ENCODE peak calls at places on chromosomes 4 and X, in five cellular contexts. One of them, this sample, is unnamed.

GRCh38 chrX:1531106-1531890 is 5.7 kb downstream of the P2RY8 start:
- DNase-seq in endodermal cell: no peak
- DNase-seq in mesendoderm: no peak
- DNase-seq in WERI-Rb-1: no peak
- DNase-seq in fibroblast of pulmonary artery: no peak
- DNase-seq in this sample: no peak

GRCh38 chrX:7446815-7447214 is 298.9 kb upstream of the PUDP start:
- DNase-seq in mesendoderm: peak
- DNase-seq in WERI-Rb-1: no peak
- DNase-seq in endodermal cell: no peak
- DNase-seq in fibroblast of pulmonary artery: no peak
- DNase-seq in this sample: no peak

GRCh38 chr4:12615822-12616221 is 868.3 kb downstream of the RAB28 start:
- DNase-seq in WERI-Rb-1: no peak
- DNase-seq in mesendoderm: no peak
- DNase-seq in fibroblast of pulmonary artery: no peak
- DNase-seq in endodermal cell: no peak
- DNase-seq in this sample: no peak

GRCh38 chrX:44183329-44183728 is 160.1 kb downstream of the EFHC2 start:
- DNase-seq in mesendoderm: no peak
- DNase-seq in WERI-Rb-1: no peak
- DNase-seq in endodermal cell: no peak
- DNase-seq in fibroblast of pulmonary artery: no peak
- DNase-seq in this sample: no peak

GRCh38 chr4:113049421-113050355 is at the start of gene ANK2:
- DNase-seq in WERI-Rb-1: no peak
- DNase-seq in mesendoderm: peak
- DNase-seq in endodermal cell: peak
- DNase-seq in fibroblast of pulmonary artery: no peak
- DNase-seq in this sample: no peak

GRCh38 chr4:173257732-173258717 is 76.1 kb downstream of the HMGB2 start:
- DNase-seq in mesendoderm: peak
- DNase-seq in WERI-Rb-1: peak
- DNase-seq in endodermal cell: peak
- DNase-seq in fibroblast of pulmonary artery: peak
- DNase-seq in this sample: no peak

GRCh38 chr4:48578132-48578964 is 88.3 kb downstream of the ZAR1 start:
- DNase-seq in fibroblast of pulmonary artery: peak
- DNase-seq in mesendoderm: peak
- DNase-seq in endodermal cell: peak
- DNase-seq in WERI-Rb-1: peak
- DNase-seq in this sample: peak

GRCh38 chr4:48669086-48669485 is 111.0 kb downstream of the FRYL start:
- DNase-seq in WERI-Rb-1: no peak
- DNase-seq in mesendoderm: no peak
- DNase-seq in endodermal cell: no peak
- DNase-seq in fibroblast of pulmonary artery: no peak
- DNase-seq in this sample: no peak

GRCh38 chr4:123488916-123489315 is 92.3 kb downstream of the SPRY1 start:
- DNase-seq in fibroblast of pulmonary artery: peak
- DNase-seq in WERI-Rb-1: no peak
- DNase-seq in endodermal cell: no peak
- DNase-seq in mesendoderm: no peak
- DNase-seq in this sample: peak

GRCh38 chrX:17682259-17682658 is 55.0 kb upstream of the SCML1 start:
- DNase-seq in endodermal cell: no peak
- DNase-seq in mesendoderm: no peak
- DNase-seq in WERI-Rb-1: no peak
- DNase-seq in fibroblast of pulmonary artery: no peak
- DNase-seq in this sample: no peak

GRCh38 chr4:141011799-141012377 is 121.4 kb downstream of the RNF150 start:
- DNase-seq in mesendoderm: no peak
- DNase-seq in fibroblast of pulmonary artery: no peak
- DNase-seq in endodermal cell: no peak
- DNase-seq in WERI-Rb-1: no peak
- DNase-seq in this sample: no peak

GRCh38 chr4:154807042-154807630 is 26.1 kb downstream of the RBM46 start:
- DNase-seq in mesendoderm: peak
- DNase-seq in endodermal cell: no peak
- DNase-seq in WERI-Rb-1: no peak
- DNase-seq in fibroblast of pulmonary artery: peak
- DNase-seq in this sample: peak

GRCh38 chrX:106168107-106168506 is at the start of gene PWWP3B:
- DNase-seq in mesendoderm: peak
- DNase-seq in endodermal cell: peak
- DNase-seq in WERI-Rb-1: no peak
- DNase-seq in fibroblast of pulmonary artery: peak
- DNase-seq in this sample: no peak

GRCh38 chrX:78658851-78659744 is at the start of gene RTL3:
- DNase-seq in WERI-Rb-1: no peak
- DNase-seq in mesendoderm: no peak
- DNase-seq in endodermal cell: no peak
- DNase-seq in fibroblast of pulmonary artery: peak
- DNase-seq in this sample: peak

GRCh38 chrX:81996166-81996565 is 794.3 kb downstream of the SH3BGRL start:
- DNase-seq in endodermal cell: no peak
- DNase-seq in WERI-Rb-1: no peak
- DNase-seq in mesendoderm: no peak
- DNase-seq in fibroblast of pulmonary artery: no peak
- DNase-seq in this sample: no peak

GRCh38 chrX:20988118-20988517 is 386.1 kb upstream of the CNKSR2 start:
- DNase-seq in fibroblast of pulmonary artery: peak
- DNase-seq in mesendoderm: no peak
- DNase-seq in WERI-Rb-1: no peak
- DNase-seq in endodermal cell: no peak
- DNase-seq in this sample: no peak

GRCh38 chr4:40916218-40916555 is 166.4 kb downstream of the NSUN7 start:
- DNase-seq in endodermal cell: no peak
- DNase-seq in fibroblast of pulmonary artery: peak
- DNase-seq in mesendoderm: no peak
- DNase-seq in WERI-Rb-1: no peak
- DNase-seq in this sample: peak

GRCh38 chr4:183628189-183628588 is 30.8 kb downstream of the RWDD4 start:
- DNase-seq in mesendoderm: no peak
- DNase-seq in endodermal cell: no peak
- DNase-seq in WERI-Rb-1: no peak
- DNase-seq in fibroblast of pulmonary artery: no peak
- DNase-seq in this sample: no peak

GRCh38 chr4:118345813-118346212 is 7.0 kb downstream of the PRSS12 start:
- DNase-seq in WERI-Rb-1: no peak
- DNase-seq in fibroblast of pulmonary artery: no peak
- DNase-seq in mesendoderm: peak
- DNase-seq in endodermal cell: no peak
- DNase-seq in this sample: no peak

GRCh38 chr4:74324262-74324661 is 16.0 kb downstream of the EPGN start:
- DNase-seq in WERI-Rb-1: no peak
- DNase-seq in mesendoderm: no peak
- DNase-seq in fibroblast of pulmonary artery: no peak
- DNase-seq in endodermal cell: no peak
- DNase-seq in this sample: no peak

GRCh38 chrX:38318606-38319005 is 8.7 kb downstream of the RPGR start:
- DNase-seq in mesendoderm: no peak
- DNase-seq in endodermal cell: no peak
- DNase-seq in WERI-Rb-1: no peak
- DNase-seq in fibroblast of pulmonary artery: no peak
- DNase-seq in this sample: no peak

GRCh38 chrX:139112432-139112831 is 400.9 kb upstream of the FGF13 start:
- DNase-seq in WERI-Rb-1: no peak
- DNase-seq in fibroblast of pulmonary artery: no peak
- DNase-seq in endodermal cell: no peak
- DNase-seq in mesendoderm: no peak
- DNase-seq in this sample: peak

GRCh38 chr4:164946810-164947209 is 30.6 kb downstream of the TRIM61 start:
- DNase-seq in endodermal cell: no peak
- DNase-seq in fibroblast of pulmonary artery: no peak
- DNase-seq in mesendoderm: no peak
- DNase-seq in WERI-Rb-1: no peak
- DNase-seq in this sample: no peak

GRCh38 chrX:37846141-37846540 is 1.2 kb downstream of the DYNLT3 start:
- DNase-seq in fibroblast of pulmonary artery: no peak
- DNase-seq in WERI-Rb-1: no peak
- DNase-seq in mesendoderm: no peak
- DNase-seq in endodermal cell: no peak
- DNase-seq in this sample: no peak

GRCh38 chr4:1382776-1383727 is 23.2 kb downstream of the NKX1-1 start:
- DNase-seq in endodermal cell: peak
- DNase-seq in WERI-Rb-1: peak
- DNase-seq in fibroblast of pulmonary artery: no peak
- DNase-seq in mesendoderm: no peak
- DNase-seq in this sample: no peak

GRCh38 chr4:144754562-144755410 is 108.8 kb downstream of the HHIP start:
- DNase-seq in fibroblast of pulmonary artery: peak
- DNase-seq in mesendoderm: peak
- DNase-seq in endodermal cell: peak
- DNase-seq in WERI-Rb-1: peak
- DNase-seq in this sample: no peak

GRCh38 chr4:155042014-155042413 is 166.4 kb upstream of the NPY2R start:
- DNase-seq in WERI-Rb-1: no peak
- DNase-seq in mesendoderm: no peak
- DNase-seq in fibroblast of pulmonary artery: peak
- DNase-seq in endodermal cell: no peak
- DNase-seq in this sample: no peak

GRCh38 chrX:132331000-132331399 is 111.8 kb upstream of the RAP2C start:
- DNase-seq in endodermal cell: no peak
- DNase-seq in WERI-Rb-1: no peak
- DNase-seq in fibroblast of pulmonary artery: no peak
- DNase-seq in mesendoderm: peak
- DNase-seq in this sample: no peak

GRCh38 chrX:150842198-150842553 is 56.3 kb downstream of the CD99L2 start:
- DNase-seq in WERI-Rb-1: no peak
- DNase-seq in endodermal cell: no peak
- DNase-seq in mesendoderm: no peak
- DNase-seq in fibroblast of pulmonary artery: no peak
- DNase-seq in this sample: no peak

GRCh38 chr4:163107754-163108153 is 58.9 kb downstream of the NAF1 start:
- DNase-seq in fibroblast of pulmonary artery: peak
- DNase-seq in mesendoderm: no peak
- DNase-seq in endodermal cell: no peak
- DNase-seq in WERI-Rb-1: no peak
- DNase-seq in this sample: no peak

DNA sequence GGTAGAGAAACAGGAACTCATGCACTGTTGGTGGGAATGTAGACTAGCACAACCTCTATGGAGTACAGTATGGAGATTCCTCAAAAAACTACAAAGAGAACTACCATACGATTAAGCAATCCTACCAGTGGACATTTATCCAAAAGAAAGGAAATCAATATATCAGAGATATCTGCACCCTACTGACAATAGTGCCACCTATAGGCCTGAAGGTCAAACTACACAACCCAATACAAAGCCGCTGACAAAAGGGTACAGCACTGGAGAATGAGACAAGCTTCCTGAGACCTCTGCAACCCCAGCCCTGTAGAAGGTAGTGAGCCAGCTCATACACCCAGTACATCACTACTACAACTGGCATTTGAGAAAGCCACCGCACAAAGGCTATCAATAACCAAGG is 67.1 kb downstream of the CBR4 start:
- DNase-seq in mesendoderm: peak
- DNase-seq in fibroblast of pulmonary artery: no peak
- DNase-seq in endodermal cell: peak
- DNase-seq in WERI-Rb-1: no peak
- DNase-seq in this sample: no peak
- H3K4me3 ChIP-seq in mesendoderm: no peak
- H3K4me3 ChIP-seq in fibroblast of pulmonary artery: no peak
- H3K4me3 ChIP-seq in endodermal cell: no peak
- H3K4me3 ChIP-seq in WERI-Rb-1: no peak
- H3K4me3 ChIP-seq in this sample: no peak

GRCh38 chr4:83626245-83626843 is 90.4 kb downstream of the GPAT3 start:
- DNase-seq in WERI-Rb-1: no peak
- DNase-seq in fibroblast of pulmonary artery: no peak
- DNase-seq in endodermal cell: no peak
- DNase-seq in mesendoderm: no peak
- DNase-seq in this sample: no peak
- H3K4me3 ChIP-seq in WERI-Rb-1: no peak
- H3K4me3 ChIP-seq in fibroblast of pulmonary artery: no peak
- H3K4me3 ChIP-seq in endodermal cell: no peak
- H3K4me3 ChIP-seq in mesendoderm: no peak
- H3K4me3 ChIP-seq in this sample: no peak

GRCh38 chr4:108168672-108169562 is at the start of gene LEF1:
- DNase-seq in fibroblast of pulmonary artery: peak
- DNase-seq in WERI-Rb-1: peak
- DNase-seq in endodermal cell: peak
- DNase-seq in mesendoderm: peak
- DNase-seq in this sample: no peak

GRCh38 chr4:108170729-108171540 is 2.2 kb upstream of the LEF1 start:
- DNase-seq in endodermal cell: peak
- DNase-seq in fibroblast of pulmonary artery: no peak
- DNase-seq in mesendoderm: peak
- DNase-seq in WERI-Rb-1: no peak
- DNase-seq in this sample: no peak

GRCh38 chr4:108171541-108172230 is 3.0 kb upstream of the LEF1 start:
- DNase-seq in endodermal cell: peak
- DNase-seq in mesendoderm: peak
- DNase-seq in fibroblast of pulmonary artery: no peak
- DNase-seq in WERI-Rb-1: peak
- DNase-seq in this sample: no peak

GRCh38 chr4:108168213-108168671 is 490 bp downstream of the LEF1 start:
- DNase-seq in WERI-Rb-1: no peak
- DNase-seq in mesendoderm: no peak
- DNase-seq in endodermal cell: no peak
- DNase-seq in fibroblast of pulmonary artery: peak
- DNase-seq in this sample: no peak

DNA sequence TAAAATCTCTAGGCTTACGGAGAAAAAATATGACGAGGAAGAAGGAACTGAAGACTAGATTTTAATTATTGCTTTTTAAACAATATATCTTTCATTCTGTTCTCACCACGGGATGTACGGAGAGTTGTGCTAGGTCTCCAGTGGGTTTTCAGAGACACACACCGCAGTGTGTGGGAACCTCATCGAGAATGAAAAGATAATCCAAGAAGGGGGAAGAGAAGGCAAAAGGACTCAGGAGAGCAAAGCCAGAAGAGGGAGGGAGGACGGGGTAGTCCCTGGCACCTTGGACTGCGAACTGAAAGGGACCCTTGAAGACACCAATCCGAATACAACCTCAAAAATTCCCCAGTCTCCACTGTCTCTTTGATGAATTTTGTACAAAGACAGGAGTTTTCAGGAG is 907 bp upstream of the LEF1 start:
- DNase-seq in fibroblast of pulmonary artery: no peak
- DNase-seq in endodermal cell: no peak
- DNase-seq in mesendoderm: no peak
- DNase-seq in WERI-Rb-1: no peak
- DNase-seq in this sample: no peak
- H3K4me3 ChIP-seq in fibroblast of pulmonary artery: no peak
- H3K4me3 ChIP-seq in endodermal cell: no peak
- H3K4me3 ChIP-seq in mesendoderm: no peak
- H3K4me3 ChIP-seq in WERI-Rb-1: no peak
- H3K4me3 ChIP-seq in this sample: no peak

DNA sequence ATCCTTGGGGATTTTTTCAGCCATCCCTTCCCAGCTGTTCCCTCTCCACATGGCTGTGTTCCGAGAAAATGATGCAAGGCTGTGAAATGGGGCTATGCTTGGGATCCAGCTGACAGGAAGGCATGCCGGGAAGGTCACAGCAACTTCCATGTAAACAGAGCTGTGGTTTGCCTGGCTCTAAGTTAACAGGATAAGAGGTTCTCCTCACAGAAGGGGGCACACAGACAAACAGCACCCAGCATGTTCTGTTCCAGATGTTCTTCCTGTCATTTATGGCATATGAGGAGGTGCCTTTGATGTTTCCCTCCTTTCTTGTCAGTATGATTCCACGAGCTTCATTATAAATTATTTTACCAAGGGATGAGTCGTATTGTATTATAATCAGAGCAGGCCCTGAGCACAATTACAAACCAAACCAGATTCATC is 220.7 kb downstream of the ANTXR2 start:
- DNase-seq in WERI-Rb-1: no peak
- DNase-seq in endodermal cell: peak
- DNase-seq in fibroblast of pulmonary artery: peak
- DNase-seq in mesendoderm: peak
- DNase-seq in this sample: peak
- H3K4me3 ChIP-seq in WERI-Rb-1: no peak
- H3K4me3 ChIP-seq in endodermal cell: no peak
- H3K4me3 ChIP-seq in fibroblast of pulmonary artery: no peak
- H3K4me3 ChIP-seq in mesendoderm: no peak
- H3K4me3 ChIP-seq in this sample: no peak

This sample was measured in skeletal muscle cell.